ENCODE peak calls at places on chromosomes 13 and 19, in six cellular contexts. D, N, V, T, S and U are unnamed samples.

GRCh38 chr13:23673354-23673753 is 103.1 kb downstream of the TNFRSF19 start:
- DNase-seq in D (no peak), N (no peak), V (peak; percentile 99), T (no peak), S (no peak), U (no peak)

GRCh38 chr13:58843567-58843966 is 1212.0 kb downstream of the PCDH17 start:
- DNase-seq in V (no peak), N (no peak), D (no peak), T (no peak), S (no peak), U (no peak)

GRCh38 chr13:113814435-113814821 is 49.4 kb downstream of the GAS6 start:
- DNase-seq in S (no peak), D (no peak), T (no peak), V (peak; percentile 34), N (no peak), U (no peak)

GRCh38 chr19:55197531-55197930 is 11.8 kb downstream of the PTPRH start:
- DNase-seq in S (no peak), V (no peak), T (no peak), N (peak; percentile 29), D (no peak), U (no peak)

GRCh38 chr13:38693641-38694040 is 6.8 kb downstream of the FREM2 start:
- DNase-seq in S (no peak), T (no peak), N (no peak), D (no peak), V (no peak), U (no peak)

GRCh38 chr19:32480321-32480720 is 74.8 kb downstream of the DPY19L3 start:
- DNase-seq in T (no peak), N (no peak), S (no peak), D (no peak), V (no peak), U (no peak)

GRCh38 chr19:21020298-21021227 is at the start of gene ZNF430:
- DNase-seq in T (peak; percentile 91), V (peak; percentile 90), N (peak; percentile 90), S (peak; percentile 94), D (peak; percentile 99), U (peak; percentile 89)

GRCh38 chr19:46704379-46705076 is 12.4 kb downstream of the PRKD2 start:
- DNase-seq in S (peak; percentile 91), D (peak; percentile 94), N (peak; percentile 92), V (no peak), T (peak; percentile 86), U (peak; percentile 93)

GRCh38 chr13:31588331-31588730 is 151.0 kb upstream of the RXFP2 start:
- DNase-seq in T (no peak), N (no peak), D (no peak), S (no peak), V (no peak), U (no peak)

GRCh38 chr19:42250249-42250665 is 4.7 kb downstream of the ERF start:
- DNase-seq in S (no peak), T (no peak), V (no peak), N (no peak), D (no peak), U (no peak)

GRCh38 chr13:51590966-51591627 is 6.8 kb downstream of the WDFY2 start:
- DNase-seq in T (no peak), S (no peak), D (no peak), V (peak; percentile 90), N (no peak), U (no peak)

GRCh38 chr19:45768644-45769053 is 403 bp downstream of the SIX5 start:
- DNase-seq in V (peak; percentile 41), T (peak; percentile 70), N (no peak), S (no peak), D (peak; percentile 49), U (no peak)

GRCh38 chr19:46755853-46756543 is 9.7 kb upstream of the STRN4 start:
- DNase-seq in D (no peak), S (no peak), V (no peak), T (no peak), N (no peak), U (no peak)

GRCh38 chr13:33441015-33441414 is 155.5 kb upstream of the STARD13 start:
- DNase-seq in N (no peak), D (no peak), T (no peak), S (no peak), V (peak; percentile 47), U (no peak)

GRCh38 chr13:29523199-29523931 is 72.1 kb downstream of the SLC7A1 start:
- DNase-seq in S (no peak), V (no peak), T (no peak), N (no peak), D (no peak), U (no peak)

GRCh38 chr19:7224205-7224833 is 69.9 kb downstream of the INSR start:
- DNase-seq in T (peak; percentile 50), S (no peak), V (peak; percentile 30), N (no peak), D (no peak), U (no peak)

GRCh38 chr19:2081873-2082810 is 14.0 kb downstream of the MOB3A start:
- DNase-seq in V (no peak), D (peak; percentile 80), N (peak; percentile 59), S (no peak), T (no peak), U (peak; percentile 72)

GRCh38 chr13:111533900-111534645 is 213.6 kb downstream of the TEX29 start:
- DNase-seq in N (no peak), S (no peak), D (no peak), V (no peak), T (no peak), U (no peak)

GRCh38 chr13:41274881-41275280 is 11.5 kb upstream of the MTRF1 start:
- DNase-seq in D (no peak), N (no peak), T (no peak), V (peak; percentile 32), S (no peak), U (no peak)

GRCh38 chr19:50796128-50796633 is 6.0 kb downstream of the ACP4 start:
- DNase-seq in V (no peak), S (no peak), D (peak; percentile 39), T (no peak), N (no peak), U (peak; percentile 37)

GRCh38 chr13:110507678-110508381 is 53.7 kb downstream of the RAB20 start:
- DNase-seq in S (no peak), V (no peak), D (no peak), N (no peak), T (peak; percentile 86), U (no peak)

GRCh38 chr13:23674795-23675640 is 104.8 kb downstream of the TNFRSF19 start:
- DNase-seq in T (no peak), D (peak; percentile 8), N (no peak), V (peak; percentile 99), S (no peak), U (no peak)

GRCh38 chr13:28440774-28441532 is 54.0 kb downstream of the FLT1 start:
- DNase-seq in D (no peak), N (no peak), T (no peak), S (no peak), V (no peak), U (no peak)
- TF ChIP-seq CTCF in D (no peak), N (no peak), T (no peak), S (no peak), V (no peak), U (no peak)

DNA sequence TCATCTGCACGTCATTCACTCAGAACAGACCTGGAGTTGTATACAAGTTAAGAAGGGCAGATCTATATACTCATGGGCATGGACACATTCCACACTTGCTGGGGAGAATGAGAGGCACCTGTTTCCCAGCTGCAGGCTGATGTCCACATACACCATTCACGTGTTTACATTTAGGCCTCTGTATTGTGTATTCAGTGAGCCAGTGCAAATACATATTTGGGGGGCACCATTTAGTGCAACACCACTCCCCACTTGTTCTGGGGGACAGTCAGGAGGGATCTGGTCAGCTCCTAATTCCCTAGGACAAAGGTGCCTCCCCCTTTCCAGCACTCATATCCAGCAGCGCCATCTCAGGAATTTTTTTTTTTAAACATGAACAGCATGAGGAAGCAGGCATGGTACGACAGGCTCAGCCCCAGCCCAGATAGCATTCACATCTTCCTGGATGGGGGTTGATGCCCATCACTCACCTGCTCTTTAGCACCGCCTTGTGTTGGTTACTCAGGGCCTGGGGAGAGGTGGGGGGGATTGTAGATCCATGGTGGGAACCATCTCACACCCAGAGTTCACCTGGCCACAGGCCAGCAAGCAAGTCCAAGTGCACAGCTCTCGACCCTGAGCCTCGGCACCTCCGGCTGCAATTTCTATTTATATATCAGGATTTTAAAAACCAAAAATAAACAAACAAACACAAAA is 56.9 kb upstream of the ZNF254 start:
- DNase-seq in V (no peak), D (no peak), N (no peak), T (no peak), S (no peak), U (no peak)
- TF ChIP-seq CTCF in V (no peak), D (no peak), N (no peak), T (no peak), S (no peak), U (no peak)

GRCh38 chr13:98328511-98328910 is 151.4 kb upstream of the RNF113B start:
- DNase-seq in D (no peak), S (no peak), V (no peak), T (no peak), N (no peak), U (no peak)
- TF ChIP-seq CTCF in D (no peak), S (no peak), V (no peak), T (no peak), N (no peak), U (no peak)

DNA sequence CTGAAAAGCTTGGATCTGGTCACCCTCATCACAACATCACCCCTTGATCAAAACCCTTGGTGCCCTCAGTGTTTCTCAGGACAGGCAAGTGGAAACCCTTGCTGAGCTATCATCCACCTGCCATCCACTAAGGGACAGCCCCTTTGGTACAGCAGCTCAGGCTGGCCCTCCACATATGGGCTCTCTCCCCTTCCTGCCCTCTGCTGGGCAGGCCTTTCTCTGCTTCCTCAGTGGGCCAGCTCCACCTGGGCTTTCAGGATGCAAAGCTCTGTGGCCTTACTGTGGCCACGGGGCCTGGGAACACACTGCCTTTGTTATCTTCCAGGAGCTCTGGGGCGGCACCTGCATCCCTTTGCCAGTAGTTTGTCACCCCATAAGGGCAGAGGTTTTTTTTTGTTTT is 4.9 kb downstream of the SUGP1 start:
- DNase-seq in D (peak; percentile 23), N (no peak), S (no peak), V (no peak), T (no peak), U (no peak)
- TF ChIP-seq CTCF in D (no peak), N (no peak), S (no peak), V (no peak), T (no peak), U (no peak)

GRCh38 chr19:57305056-57305455 is 15.2 kb upstream of the ZNF543 start:
- DNase-seq in S (no peak), T (no peak), D (no peak), V (no peak), N (no peak), U (no peak)

GRCh38 chr19:57302727-57303401 is 17.4 kb upstream of the ZNF543 start:
- DNase-seq in N (no peak), S (no peak), T (no peak), V (no peak), D (no peak), U (no peak)

GRCh38 chr19:57302020-57302465 is 18.2 kb upstream of the ZNF543 start:
- DNase-seq in T (no peak), D (no peak), V (peak; percentile 95), S (no peak), N (no peak), U (no peak)
- TF ChIP-seq CTCF in T (no peak), D (no peak), V (peak; percentile 11), S (no peak), N (no peak), U (no peak)

GRCh38 chr19:58372311-58373133 is 8.3 kb downstream of the ZNF837 start:
- DNase-seq in N (no peak), T (no peak), D (no peak), V (no peak), S (no peak), U (no peak)
- TF ChIP-seq CTCF in N (no peak), T (no peak), D (no peak), V (peak; percentile 19), S (peak; percentile 28), U (no peak)

GRCh38 chr19:6021878-6022569 is 44.1 kb upstream of the RANBP3 start:
- DNase-seq in D (peak; percentile 92), S (peak; percentile 92), V (peak; percentile 69), N (peak; percentile 88), T (peak; percentile 69), U (peak; percentile 92)
- TF ChIP-seq CTCF in D (peak; percentile 74), S (peak; percentile 91), V (peak; percentile 67), N (peak; percentile 85), T (peak; percentile 34), U (peak; percentile 79)